ENCODE peak calls at places on chromosomes 7 and 10, in nine cellular contexts. Q is BJ, U is lower lobe of right lung, S is colonic mucosa, A is pancreas, V is astrocyte of the cerebellum, G is hepatocyte, P is neural progenitor cell, I is osteoblast. M is an unnamed sample.

GRCh38 chr7:100516135-100516812 is 22.7 kb upstream of the AGFG2 start:
- DNase-seq in Q (peak), U (no peak), S (no peak), A (no peak), V (peak), G (peak), P (peak), I (peak), M (peak)

GRCh38 chr7:79298145-79298760 is 155.2 kb downstream of the MAGI2 start:
- DNase-seq in Q (peak), U (no peak), S (peak), A (no peak), V (peak), G (peak), P (peak), I (peak), M (peak)

GRCh38 chr7:70693690-70694356 is 438.1 kb upstream of the GALNT17 start:
- DNase-seq in Q (no peak), U (peak), S (peak), A (peak), V (no peak), G (peak), P (peak), I (peak), M (no peak)

GRCh38 chr7:131424219-131424822 is 96.6 kb downstream of the MKLN1 start:
- DNase-seq in Q (no peak), U (no peak), S (no peak), A (no peak), V (peak), G (peak), P (peak), I (no peak), M (peak)

GRCh38 chr10:96327462-96327861 is 23.2 kb downstream of the DNTT start:
- DNase-seq in Q (no peak), U (no peak), S (no peak), A (no peak), V (no peak), G (no peak), P (no peak), I (no peak), M (no peak)

GRCh38 chr10:74988055-74988773 is 123.2 kb upstream of the SAMD8 start:
- DNase-seq in Q (no peak), U (no peak), S (no peak), A (no peak), V (peak), G (no peak), P (no peak), I (no peak), M (no peak)

GRCh38 chr7:45885264-45885882 is 2.9 kb upstream of the IGFBP1 start:
- DNase-seq in Q (no peak), U (no peak), S (no peak), A (no peak), V (no peak), G (no peak), P (no peak), I (peak), M (peak)

GRCh38 chr10:133613699-133614098 is 12.9 kb downstream of the FRG2B start:
- DNase-seq in Q (no peak), U (no peak), S (no peak), A (no peak), V (no peak), G (no peak), P (no peak), I (no peak), M (no peak)

GRCh38 chr7:16982640-16983103 is 100.9 kb upstream of the AGR3 start:
- DNase-seq in Q (no peak), U (no peak), S (no peak), A (no peak), V (peak), G (peak), P (peak), I (peak), M (peak)

GRCh38 chr10:57788117-57788516 is 479.6 kb downstream of the IPMK start:
- DNase-seq in Q (no peak), U (no peak), S (no peak), A (no peak), V (no peak), G (no peak), P (no peak), I (no peak), M (no peak)

GRCh38 chr7:39910108-39910869 is 39.8 kb upstream of the CDK13 start:
- DNase-seq in Q (no peak), U (no peak), S (no peak), A (no peak), V (no peak), G (no peak), P (no peak), I (no peak), M (no peak)

DNA sequence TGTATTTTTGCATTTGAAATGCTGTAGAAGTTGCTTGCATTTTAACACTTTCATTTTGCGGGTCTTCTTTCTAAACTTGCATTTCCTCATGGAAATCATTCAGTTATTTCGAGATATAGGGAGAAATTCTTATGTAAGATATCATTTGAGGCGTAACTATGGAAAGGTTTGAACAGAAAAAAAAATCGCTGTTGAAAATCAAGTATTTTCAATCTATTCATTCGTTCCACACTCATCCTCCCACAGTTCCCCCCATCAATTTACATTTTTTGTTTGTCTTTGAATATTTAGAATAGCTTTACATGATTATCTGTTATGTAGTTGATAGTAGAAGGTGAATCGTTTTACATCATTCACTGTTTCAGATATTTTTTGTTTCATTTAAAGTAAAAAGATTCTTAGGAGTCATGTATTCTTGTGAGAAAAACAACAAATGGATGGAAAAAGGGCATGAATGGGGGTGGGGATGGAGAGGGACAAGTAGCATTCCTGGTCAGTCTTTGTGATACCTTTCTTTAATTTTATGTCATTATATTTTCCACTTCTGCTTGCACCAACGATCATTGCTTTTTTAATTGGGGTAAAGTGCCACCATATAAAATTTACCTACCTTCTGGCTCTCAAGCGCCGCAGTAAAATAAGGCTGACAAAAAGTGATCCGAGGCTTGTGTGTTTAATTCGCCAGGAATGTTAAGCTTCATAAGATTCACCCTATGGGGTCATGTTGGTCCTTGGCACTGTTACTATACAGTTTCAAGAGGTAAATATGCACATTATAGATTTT is 3.2 kb upstream of the SKIDA1 start:
- DNase-seq in Q (no peak), U (no peak), S (no peak), A (no peak), V (no peak), G (no peak), P (peak), I (no peak), M (no peak)
- H3K4me3 ChIP-seq in Q (no peak), U (peak), S (no peak), A (peak), V (peak), G (peak), P (peak), I (peak), M (peak)

GRCh38 chr10:18797286-18797685 is 138.1 kb downstream of the ARL5B start:
- DNase-seq in Q (no peak), U (no peak), S (no peak), A (no peak), V (no peak), G (no peak), P (no peak), I (no peak), M (no peak)

GRCh38 chr10:18795549-18795948 is 136.3 kb downstream of the ARL5B start:
- DNase-seq in Q (no peak), U (no peak), S (no peak), A (no peak), V (no peak), G (no peak), P (no peak), I (no peak), M (no peak)

GRCh38 chr10:18793951-18794350 is 134.7 kb downstream of the ARL5B start:
- DNase-seq in Q (no peak), U (no peak), S (no peak), A (no peak), V (peak), G (peak), P (peak), I (no peak), M (no peak)
- TF ChIP-seq CTCF in Q (peak), U (peak), S (no peak), A (no peak), V (peak), G (peak), P (peak), I (peak), M (peak)

GRCh38 chr10:11576092-11576809 is 35.2 kb downstream of the USP6NL start:
- DNase-seq in Q (no peak), U (no peak), S (no peak), A (no peak), V (no peak), G (no peak), P (no peak), I (no peak), M (no peak)

GRCh38 chr10:11573497-11573896 is 38.0 kb downstream of the USP6NL start:
- DNase-seq in Q (no peak), U (no peak), S (no peak), A (no peak), V (no peak), G (no peak), P (peak), I (no peak), M (no peak)

GRCh38 chr10:11568578-11568977 is 42.9 kb downstream of the USP6NL start:
- DNase-seq in Q (no peak), U (no peak), S (no peak), A (no peak), V (no peak), G (no peak), P (no peak), I (no peak), M (no peak)

DNA sequence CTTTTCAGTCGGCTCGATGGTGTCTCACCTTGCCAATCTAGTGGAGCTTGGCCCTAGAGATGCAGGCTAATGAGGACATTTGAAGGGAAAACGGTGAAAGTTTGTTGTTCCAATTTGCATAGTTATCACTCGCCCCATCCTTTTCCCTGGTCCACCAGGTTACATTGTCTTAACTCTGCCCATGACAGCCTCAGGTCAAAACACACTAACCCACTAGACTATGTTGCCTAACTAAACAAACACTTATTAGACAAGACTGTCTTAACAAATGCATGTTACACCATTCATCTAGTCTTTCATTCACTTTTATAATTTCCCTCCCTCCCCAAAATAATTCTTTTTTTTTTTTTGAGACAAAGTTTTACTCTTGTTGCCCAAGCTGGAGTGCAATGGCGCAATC is 40.7 kb downstream of the USP6NL start:
- DNase-seq in Q (no peak), U (no peak), S (no peak), A (no peak), V (no peak), G (no peak), P (no peak), I (no peak), M (no peak)
- H3K4me3 ChIP-seq in Q (no peak), U (no peak), S (no peak), A (no peak), V (no peak), G (no peak), P (no peak), I (no peak), M (no peak)

DNA sequence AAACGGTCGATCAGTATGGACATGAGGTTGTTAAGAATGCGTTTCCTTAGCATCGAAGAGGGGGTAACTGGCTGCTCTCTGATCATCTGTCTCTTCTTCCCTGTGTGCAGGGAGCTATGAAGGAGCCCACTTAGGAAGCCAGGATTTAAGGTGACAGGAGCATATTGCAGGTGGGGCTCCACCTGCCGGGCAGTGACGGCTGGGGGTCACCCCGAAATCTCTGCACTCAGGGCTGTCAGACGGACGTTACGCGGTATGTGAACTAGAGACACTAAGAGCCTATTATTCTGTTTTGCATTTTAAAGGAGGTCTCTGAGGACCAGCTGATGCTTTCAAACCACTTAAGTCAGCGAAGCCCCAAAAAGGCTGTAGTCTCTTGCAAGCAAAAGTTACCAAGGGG is 64.4 kb downstream of the CARD11 start:
- DNase-seq in Q (no peak), U (no peak), S (no peak), A (peak), V (no peak), G (no peak), P (no peak), I (no peak), M (no peak)
- TF ChIP-seq CTCF in Q (no peak), U (no peak), S (no peak), A (no peak), V (no peak), G (no peak), P (no peak), I (no peak), M (no peak)

GRCh38 chr10:125795111-125795510 is 19.5 kb upstream of the MMP21 start:
- DNase-seq in Q (no peak), U (no peak), S (no peak), A (no peak), V (no peak), G (no peak), P (no peak), I (no peak), M (no peak)
- H3K4me3 ChIP-seq in Q (no peak), U (no peak), S (no peak), A (no peak), V (no peak), G (no peak), P (no peak), I (no peak), M (no peak)

GRCh38 chr7:105141068-105141467 is 127.1 kb downstream of the KMT2E start:
- DNase-seq in Q (no peak), U (no peak), S (no peak), A (no peak), V (peak), G (peak), P (peak), I (peak), M (no peak)
- TF ChIP-seq CTCF in Q (peak), U (no peak), S (no peak), A (no peak), V (peak), G (peak), P (peak), I (peak), M (no peak)

DNA sequence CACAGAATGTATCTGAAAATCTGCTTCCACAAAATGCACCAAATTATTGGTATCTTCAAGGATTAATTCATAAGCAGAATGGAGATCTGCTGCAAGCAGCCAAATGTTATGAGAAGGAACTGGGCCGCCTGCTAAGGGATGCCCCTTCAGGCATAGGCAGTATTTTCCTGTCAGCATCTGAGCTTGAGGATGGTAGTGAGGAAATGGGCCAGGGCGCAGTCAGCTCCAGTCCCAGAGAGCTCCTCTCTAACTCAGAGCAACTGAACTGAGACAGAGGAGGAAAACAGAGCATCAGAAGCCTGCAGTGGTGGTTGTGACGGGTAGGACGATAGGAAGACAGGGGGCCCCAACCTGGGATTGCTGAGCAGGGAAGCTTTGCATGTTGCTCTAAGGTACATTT is 12.1 kb downstream of the IFIT3 start:
- DNase-seq in Q (no peak), U (no peak), S (no peak), A (no peak), V (no peak), G (no peak), P (no peak), I (no peak), M (no peak)
- H3K4me3 ChIP-seq in Q (no peak), U (no peak), S (no peak), A (no peak), V (no peak), G (no peak), P (no peak), I (no peak), M (no peak)

M was measured in PC-9.